ENCODE peak calls at places on chromosomes 11 and 22, in four cellular contexts. Z, V, T and R are unnamed samples.

GRCh38 chr11:28110108-28110838 is 2.1 kb downstream of the METTL15 start:
- DNase-seq in Z (peak), T (peak), V (peak), R (peak)

GRCh38 chr22:17095538-17095937 is 10.7 kb downstream of the IL17RA start:
- DNase-seq in T (no peak), Z (no peak), V (peak), R (no peak)

GRCh38 chr11:74466916-74467885 is at the start of gene KCNE3:
- DNase-seq in Z (no peak), V (peak), T (no peak), R (no peak)

GRCh38 chr11:117819096-117820040 is 5.2 kb downstream of the FXYD2 start:
- DNase-seq in V (peak), Z (no peak), T (peak), R (peak)

GRCh38 chr22:37561209-37562048 is 1.1 kb downstream of the CDC42EP1 start:
- DNase-seq in V (peak), Z (no peak), T (peak), R (peak)

GRCh38 chr11:126661051-126661450 is 305.6 kb downstream of the ST3GAL4 start:
- DNase-seq in V (no peak), T (no peak), Z (no peak), R (no peak)

GRCh38 chr22:41931701-41932269 is 5.2 kb upstream of the TNFRSF13C start:
- DNase-seq in Z (peak), V (no peak), T (no peak), R (no peak)

GRCh38 chr11:9906043-9906791 is 242.3 kb downstream of the SWAP70 start:
- DNase-seq in V (no peak), T (peak), Z (no peak), R (peak)

GRCh38 chr11:10534331-10534730 is 6.7 kb downstream of the RNF141 start:
- DNase-seq in T (no peak), Z (no peak), V (no peak), R (no peak)

DNA sequence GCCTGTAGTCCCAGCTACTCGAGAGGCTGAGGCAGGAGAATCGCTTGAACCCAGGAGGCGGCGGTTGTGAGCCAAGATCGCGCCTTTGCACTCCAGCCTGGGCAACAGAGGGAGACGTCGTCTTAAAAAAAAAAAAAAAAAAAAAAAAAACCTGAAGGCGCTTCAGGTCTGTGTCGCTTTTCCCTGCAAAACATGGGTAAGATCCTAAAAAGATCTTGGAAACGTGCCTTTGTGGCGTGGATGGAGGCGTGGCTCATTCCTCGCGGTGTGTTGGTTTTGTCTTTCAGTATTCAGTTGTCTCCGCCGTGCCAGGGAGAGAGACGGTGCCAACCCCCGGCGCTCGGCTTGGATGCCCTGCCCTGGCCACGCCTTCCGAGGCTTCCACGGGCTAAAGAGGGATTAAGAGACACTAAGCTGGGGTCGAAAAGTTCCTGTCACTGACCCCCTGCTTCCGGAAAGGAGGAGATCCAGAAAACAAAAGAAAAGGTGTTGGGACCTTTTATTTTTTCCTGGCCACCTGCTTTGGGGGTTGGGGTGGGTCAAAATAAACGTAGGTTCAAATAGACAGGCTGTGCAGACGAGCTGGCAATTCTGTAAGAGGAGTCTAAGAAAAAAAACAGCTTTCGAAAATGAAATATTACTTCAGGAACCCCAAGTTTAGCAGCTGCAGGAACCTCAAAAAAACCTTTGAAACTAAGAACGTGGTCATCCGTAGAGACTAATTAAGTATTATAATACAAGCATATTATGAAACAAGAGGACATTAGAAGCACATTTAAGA is 1.1 kb upstream of the SLC35F2 start:
- DNase-seq in Z (peak), T (no peak), V (peak), R (peak)
- TF ChIP-seq BHLHE40 in Z (peak), T (no peak), V (peak), R (no peak)

DNA sequence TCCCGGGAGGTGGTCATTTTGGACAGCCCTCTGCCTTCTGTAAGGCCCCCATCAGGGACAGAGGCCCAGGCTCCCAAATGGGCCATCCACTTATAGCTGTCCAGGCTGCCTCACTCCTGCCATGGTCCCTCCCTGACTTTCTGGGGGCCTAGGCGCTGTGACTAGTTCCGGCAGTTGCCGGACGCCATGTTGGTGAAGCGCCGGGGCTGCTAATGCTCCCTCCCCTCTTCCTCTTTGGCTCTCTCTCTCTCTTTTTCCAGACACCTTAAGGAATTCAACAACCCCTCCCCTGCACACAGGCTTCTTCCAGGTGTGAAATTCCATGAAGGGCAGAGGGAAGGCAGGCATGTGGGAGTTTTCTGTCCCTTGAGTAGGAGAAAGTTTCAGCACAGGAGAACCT is 445.6 kb downstream of the SOX6 start:
- DNase-seq in Z (no peak), T (no peak), V (no peak), R (no peak)
- TF ChIP-seq MYC in Z (no peak), T (no peak), V (no peak), R (no peak)

DNA sequence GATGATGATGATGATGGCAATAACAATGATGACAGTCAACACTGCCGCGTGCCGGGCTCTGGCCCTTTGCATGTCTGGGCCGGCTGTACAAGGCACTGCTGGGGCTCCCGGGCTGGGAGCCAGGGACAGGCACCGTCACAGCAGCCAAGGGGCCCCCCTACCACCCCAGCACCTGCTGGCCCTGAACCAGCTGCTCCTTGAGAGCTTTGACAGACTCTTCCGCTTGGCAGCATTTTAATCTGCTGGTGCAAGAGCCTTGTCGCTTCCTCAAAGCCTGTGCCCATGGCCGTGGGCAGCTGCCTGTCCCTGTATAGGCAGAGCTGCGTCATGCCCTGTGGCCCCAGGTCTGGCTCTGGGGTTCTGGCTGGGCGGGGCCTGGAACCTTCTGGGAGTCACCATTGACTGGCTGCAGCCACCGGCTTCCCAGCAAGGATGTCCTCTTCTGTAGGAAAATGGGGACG is 12.9 kb upstream of the MUC6 start:
- DNase-seq in Z (no peak), V (no peak), T (no peak), R (no peak)
- TF ChIP-seq RAD21 in Z (no peak), V (no peak), T (no peak), R (no peak)

DNA sequence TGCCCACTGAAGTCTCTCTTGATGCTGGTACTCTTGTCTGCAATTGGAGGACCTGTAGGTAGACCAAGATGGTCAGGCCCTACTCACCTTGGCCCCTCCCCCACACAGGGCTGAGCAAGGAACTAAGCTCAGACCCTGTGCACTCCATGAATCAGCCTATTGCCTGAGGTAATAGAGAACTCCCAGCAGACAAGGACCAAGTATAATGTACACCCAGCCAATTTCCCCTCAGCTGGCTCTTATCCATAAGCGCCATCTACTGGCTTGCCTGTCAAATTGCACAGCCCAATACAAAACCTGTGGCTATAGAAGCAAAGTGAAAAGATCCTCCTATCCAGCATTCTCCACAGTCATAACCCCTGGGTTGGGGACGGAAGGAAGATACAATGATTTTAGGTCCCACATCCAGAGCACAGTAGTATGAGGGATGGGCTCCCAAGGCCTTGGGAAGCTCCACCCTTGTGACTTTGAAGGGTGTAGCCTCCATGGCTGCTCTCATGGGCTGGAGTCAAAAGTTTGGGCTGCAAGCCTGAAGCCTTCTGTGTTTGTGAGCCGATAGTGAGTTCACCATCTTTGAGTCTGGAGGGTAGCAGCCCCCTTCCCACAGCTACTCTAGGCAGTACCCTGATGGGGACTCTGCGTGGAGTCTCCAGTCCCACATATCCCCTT is 56.0 kb downstream of the GLYATL2 start:
- DNase-seq in V (peak), T (peak), Z (peak), R (peak)
- TF ChIP-seq BHLHE40 in V (peak), T (no peak), Z (no peak), R (no peak)